ENCODE peak calls at places on chromosome 10, in eight cellular contexts. C is gastrocnemius medialis, K is hepatocyte, M is WERI-Rb-1, H is aorta, A is substantia nigra, U is tibial nerve, T is sigmoid colon. O is an unnamed sample.

GRCh38 chr10:48811917-48812316 is 127.2 kb downstream of the WDFY4 start:
- DNase-seq in T (no peak), U (no peak), C (no peak), M (no peak), A (no peak), H (no peak), K (no peak), O (no peak)

GRCh38 chr10:102175415-102175814 is 23.2 kb downstream of the NOLC1 start:
- DNase-seq in U (no peak), M (no peak), A (no peak), C (no peak), K (no peak), H (no peak), T (no peak), O (no peak)

GRCh38 chr10:71852335-71852937 is 1.4 kb upstream of the PSAP start:
- DNase-seq in K (no peak), M (no peak), C (peak; percentile 52), U (no peak), A (peak; percentile 39), H (peak; percentile 89), T (peak; percentile 82), O (no peak)

GRCh38 chr10:99667108-99667751 is 7.9 kb downstream of the ENTPD7 start:
- DNase-seq in T (no peak), H (no peak), U (no peak), M (no peak), K (peak; percentile 55), A (no peak), C (no peak), O (no peak)

GRCh38 chr10:62899316-62899715 is 83.2 kb upstream of the EGR2 start:
- DNase-seq in U (no peak), M (no peak), T (no peak), A (no peak), H (no peak), K (no peak), C (no peak), O (no peak)

GRCh38 chr10:34766256-34766580 is 48.9 kb downstream of the PARD3 start:
- DNase-seq in U (no peak), H (no peak), C (no peak), A (no peak), T (no peak), M (peak; percentile 29), K (no peak), O (no peak)

GRCh38 chr10:72186633-72187330 is 29.0 kb upstream of the ANAPC16 start:
- DNase-seq in H (no peak), A (no peak), T (peak; percentile 82), U (no peak), K (no peak), C (peak; percentile 50), M (no peak), O (no peak)

GRCh38 chr10:119761106-119761505 is 35.3 kb downstream of the INPP5F start:
- DNase-seq in U (no peak), T (no peak), M (no peak), C (no peak), K (peak; percentile 29), H (no peak), A (no peak), O (no peak)

GRCh38 chr10:110710621-110711020 is 66.5 kb downstream of the RBM20 start:
- DNase-seq in M (no peak), C (no peak), H (no peak), T (no peak), U (no peak), K (no peak), A (no peak), O (no peak)

GRCh38 chr10:106392781-106393180 is 771.7 kb downstream of the SORCS1 start:
- DNase-seq in K (no peak), C (no peak), A (no peak), M (no peak), T (no peak), H (no peak), U (no peak), O (no peak)

GRCh38 chr10:6095810-6096209 is 7.0 kb downstream of the RBM17 start:
- DNase-seq in T (no peak), A (no peak), U (no peak), C (no peak), M (no peak), H (no peak), K (no peak), O (no peak)

GRCh38 chr10:77564781-77565589 is 72.6 kb downstream of the KCNMA1 start:
- DNase-seq in H (peak; percentile 61), U (no peak), C (no peak), K (no peak), T (no peak), A (no peak), M (no peak), O (no peak)

GRCh38 chr10:89700914-89701237 is 514 bp upstream of the KIF20B start:
- DNase-seq in A (no peak), H (no peak), T (no peak), C (no peak), M (no peak), K (no peak), U (no peak), O (no peak)

GRCh38 chr10:77643795-77644468 is 6.3 kb upstream of the KCNMA1 start:
- DNase-seq in A (peak; percentile 9), C (no peak), K (peak; percentile 73), T (no peak), H (peak; percentile 64), M (peak; percentile 57), U (no peak), O (no peak)

GRCh38 chr10:93357680-93358079 is 124.5 kb downstream of the MYOF start:
- DNase-seq in U (no peak), T (no peak), C (no peak), M (peak; percentile 50), H (no peak), A (no peak), K (peak; percentile 57), O (peak; percentile 14)

GRCh38 chr10:133390597-133391248 is 3.2 kb upstream of the MTG1 start:
- DNase-seq in H (no peak), T (peak; percentile 41), K (no peak), C (no peak), U (no peak), M (no peak), A (no peak), O (no peak)
- H3K27ac ChIP-seq in H (no peak overlapping the region), T (no peak overlapping the region), K (no peak overlapping the region), C (peak overlapping the region; percentile 34), U (no peak overlapping the region), M (no peak overlapping the region), A (no peak overlapping the region), O (peak overlapping the region; percentile 50)

GRCh38 chr10:91238191-91238590 is 17.7 kb downstream of the PCGF5 start:
- DNase-seq in H (no peak), K (no peak), A (no peak), C (no peak), M (no peak), U (no peak), T (no peak), O (no peak)

GRCh38 chr10:91247360-91248111 is 27.1 kb downstream of the PCGF5 start:
- DNase-seq in H (peak; percentile 59), C (peak; percentile 45), K (peak; percentile 5), A (no peak), U (no peak), M (peak; percentile 9), T (no peak), O (no peak)

GRCh38 chr10:91239789-91240188 is 19.3 kb downstream of the PCGF5 start:
- DNase-seq in M (no peak), H (no peak), A (no peak), K (no peak), U (no peak), C (no peak), T (no peak), O (no peak)

DNA sequence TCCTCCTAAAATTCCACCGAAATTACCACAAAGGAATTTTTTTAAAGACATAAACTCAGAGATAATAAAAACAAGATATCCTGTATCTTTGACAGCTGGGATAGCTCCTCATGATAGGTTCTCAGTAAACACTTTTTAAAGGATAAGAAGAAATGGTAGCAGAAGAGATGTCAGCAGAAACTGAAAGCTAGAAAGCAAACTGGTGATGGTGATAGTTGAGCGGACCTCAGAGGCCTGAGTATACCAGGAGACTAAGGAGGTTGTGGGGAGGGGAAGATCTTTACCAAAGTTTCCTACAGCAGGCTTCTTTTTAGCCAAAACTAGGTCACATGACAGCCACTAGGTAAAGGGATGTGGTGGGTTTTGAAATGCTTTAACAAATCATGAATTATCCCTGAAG is 22.5 kb downstream of the PCGF5 start:
- DNase-seq in C (no peak), K (no peak), H (no peak), U (no peak), T (no peak), M (no peak), A (no peak), O (no peak)
- H3K27ac ChIP-seq in C (no peak overlapping the region), K (no peak overlapping the region), H (no peak overlapping the region), U (no peak overlapping the region), T (no peak overlapping the region), M (no peak overlapping the region), A (no peak overlapping the region), O (peak overlapping the region; percentile 1)

DNA sequence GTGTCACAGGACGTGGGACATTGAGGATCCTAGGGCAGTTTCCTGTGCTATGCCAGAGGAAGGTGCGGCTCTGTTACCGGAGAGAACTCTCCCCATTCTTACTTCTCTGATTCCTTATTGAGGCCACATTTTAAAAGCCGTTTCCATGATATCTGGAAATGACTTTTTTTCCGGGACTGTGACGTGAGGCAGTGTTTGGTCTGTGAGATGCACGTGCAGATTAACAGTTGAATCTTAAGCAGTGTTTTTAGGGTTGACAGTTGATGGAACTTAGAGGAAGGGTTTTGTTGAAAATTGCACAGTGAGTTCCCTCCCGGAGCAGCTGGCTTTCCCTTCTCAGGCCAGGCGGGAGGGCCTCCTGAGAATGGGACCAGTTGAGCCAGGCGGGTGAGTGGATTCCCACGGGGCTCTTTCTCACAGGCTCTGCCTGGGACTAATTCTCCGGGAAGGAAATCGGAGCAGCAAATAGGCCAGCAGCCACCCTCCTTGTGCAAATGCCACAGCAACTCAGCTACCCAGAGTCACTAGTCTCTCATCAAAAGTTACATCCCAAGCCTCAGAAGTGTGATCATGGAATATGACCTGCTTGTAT is 125.3 kb downstream of the TACC2 start:
- DNase-seq in M (no peak), C (peak; percentile 49), T (peak; percentile 79), K (no peak), H (no peak), U (no peak), A (no peak), O (no peak)
- H3K27ac ChIP-seq in M (no peak overlapping the region), C (peak overlapping the region; percentile 95), T (peak overlapping the region; percentile 100), K (peak overlapping the region; percentile 99), H (peak overlapping the region; percentile 93), U (peak overlapping the region; percentile 95), A (no peak overlapping the region), O (no peak overlapping the region)

GRCh38 chr10:50456711-50457110 is 167.0 kb downstream of the SGMS1 start:
- DNase-seq in A (no peak), U (no peak), H (no peak), T (no peak), C (no peak), K (no peak), M (no peak), O (no peak)
- H3K27ac ChIP-seq in A (no peak overlapping the region), U (no peak overlapping the region), H (no peak overlapping the region), T (no peak overlapping the region), C (no peak overlapping the region), K (no peak overlapping the region), M (no peak overlapping the region), O (no peak overlapping the region)

DNA sequence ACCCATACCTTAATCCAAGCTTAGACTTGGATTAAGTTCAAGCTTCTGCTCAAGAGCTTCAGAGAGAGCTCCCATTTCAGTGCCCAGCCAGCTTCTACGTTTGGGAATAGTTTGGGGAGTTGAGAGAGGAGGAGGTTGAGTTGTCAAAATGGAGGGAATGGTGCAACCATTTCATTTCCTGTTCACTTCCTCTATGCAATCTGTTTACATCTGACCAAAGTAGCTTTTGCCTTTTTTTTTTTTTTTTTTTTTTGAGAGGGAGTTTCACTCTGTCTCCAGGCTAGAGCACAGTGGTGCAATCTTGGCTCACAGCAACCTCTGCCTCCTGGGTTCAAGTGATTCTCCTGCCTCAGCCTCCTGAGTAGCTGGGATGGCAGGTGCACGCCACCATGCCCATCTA is 65.8 kb downstream of the ENTPD1 start:
- DNase-seq in K (no peak), U (no peak), M (no peak), A (no peak), T (no peak), H (no peak), C (no peak), O (no peak)
- H3K27ac ChIP-seq in K (no peak overlapping the region), U (no peak overlapping the region), M (no peak overlapping the region), A (no peak overlapping the region), T (no peak overlapping the region), H (no peak overlapping the region), C (no peak overlapping the region), O (no peak overlapping the region)